ENCODE peak calls at places on chromosomes 4 and X, in six cellular contexts. D is fibroblast of the aortic adventitia, A is IMR-90, L is AG04449, X is mucosa of descending colon, Z is type B pancreatic cell. K is an unnamed sample.
A peak's percentile ranks its signal among the peaks of the same experiment; 100 is the strongest.

GRCh38 chr4:6772223-6772928 is 10.2 kb upstream of the KIAA0232 start:
- DNase-seq in D (no peak), A (no peak), L (no peak), X (peak; percentile 75), Z (no peak), K (no peak)

GRCh38 chrX:41144873-41145272 is 59.6 kb downstream of the USP9X start:
- DNase-seq in D (peak; percentile 6), A (no peak), L (no peak), X (no peak), Z (no peak), K (no peak)

GRCh38 chrX:138026211-138026610 is 460.3 kb downstream of the ZIC3 start:
- DNase-seq in D (peak; percentile 0), A (no peak), L (no peak), X (no peak), Z (no peak), K (no peak)

GRCh38 chr4:117324851-117325491 is 239.6 kb upstream of the TRAM1L1 start:
- DNase-seq in D (peak; percentile 6), A (peak; percentile 96), L (peak; percentile 24), X (no peak), Z (no peak), K (no peak)

GRCh38 chr4:113445286-113445685 is 316.3 kb downstream of the CAMK2D start:
- DNase-seq in D (peak; percentile 100), A (peak; percentile 94), L (peak; percentile 82), X (peak; percentile 12), Z (no peak), K (no peak)

GRCh38 chr4:101009471-101009870 is 337.9 kb downstream of the PPP3CA start:
- DNase-seq in D (no peak), A (no peak), L (no peak), X (no peak), Z (no peak), K (no peak)

GRCh38 chrX:38247051-38247450 is 26.4 kb upstream of the SRPX start:
- DNase-seq in D (no peak), A (no peak), L (no peak), X (no peak), Z (no peak), K (no peak)

GRCh38 chr4:82561745-82562552 is at the start of gene TMEM150C:
- DNase-seq in D (peak; percentile 11), A (no peak), L (no peak), X (peak; percentile 24), Z (no peak), K (peak; percentile 49)

GRCh38 chrX:118723376-118723775 is 4.0 kb upstream of the IL13RA1 start:
- DNase-seq in D (no peak), A (no peak), L (no peak), X (no peak), Z (no peak), K (no peak)

GRCh38 chrX:46713672-46714487 is 45.0 kb downstream of the SLC9A7 start:
- DNase-seq in D (peak; percentile 54), A (peak; percentile 22), L (no peak), X (no peak), Z (no peak), K (no peak)

GRCh38 chrX:132837126-132837525 is 121.3 kb downstream of the HS6ST2 start:
- DNase-seq in D (peak; percentile 1), A (no peak), L (no peak), X (no peak), Z (no peak), K (no peak)

GRCh38 chrX:153299855-153300254 is 21.7 kb downstream of the PNMA6F start:
- DNase-seq in D (no peak), A (no peak), L (no peak), X (no peak), Z (no peak), K (no peak)

GRCh38 chrX:132883358-132883908 is 75.0 kb downstream of the HS6ST2 start:
- DNase-seq in D (no peak), A (no peak), L (no peak), X (no peak), Z (no peak), K (no peak)

GRCh38 chr4:2076908-2077534 is 17.9 kb downstream of the NAT8L start:
- DNase-seq in D (no peak), A (no peak), L (no peak), X (no peak), Z (no peak), K (no peak)

GRCh38 chrX:69615779-69616519 is at the start of gene EDA:
- DNase-seq in D (peak; percentile 28), A (peak; percentile 34), L (no peak), X (peak; percentile 83), Z (peak; percentile 89), K (peak; percentile 33)

GRCh38 chr4:127709456-127709855 is 20.7 kb upstream of the SLC25A31 start:
- DNase-seq in D (peak; percentile 12), A (no peak), L (no peak), X (no peak), Z (no peak), K (no peak)

GRCh38 chrX:68498044-68498507 is 775 bp upstream of the YIPF6 start:
- DNase-seq in D (no peak), A (no peak), L (no peak), X (no peak), Z (no peak), K (no peak)

GRCh38 chr4:3044812-3045499 is 29.4 kb downstream of the HTT-AS start:
- DNase-seq in D (no peak), A (no peak), L (no peak), X (peak; percentile 25), Z (no peak), K (no peak)

GRCh38 chr4:166165829-166166420 is 292.9 kb downstream of the TLL1 start:
- DNase-seq in D (peak; percentile 90), A (peak; percentile 68), L (no peak), X (peak; percentile 27), Z (no peak), K (peak; percentile 15)

GRCh38 chr4:101019941-101020401 is 327.4 kb downstream of the PPP3CA start:
- DNase-seq in D (no peak), A (peak; percentile 14), L (no peak), X (peak; percentile 42), Z (no peak), K (no peak)

GRCh38 chr4:85825937-85826678 is 351.2 kb downstream of the ARHGAP24 start:
- DNase-seq in D (peak; percentile 59), A (peak; percentile 58), L (no peak), X (peak; percentile 41), Z (no peak), K (no peak)

GRCh38 chrX:150766351-150767044 is 73.3 kb downstream of the MTMR1 start:
- DNase-seq in D (no peak), A (no peak), L (no peak), X (no peak), Z (no peak), K (no peak)

GRCh38 chr4:182093947-182094346 is 149.3 kb upstream of the TENM3 start:
- DNase-seq in D (no peak), A (no peak), L (no peak), X (no peak), Z (no peak), K (no peak)

GRCh38 chrX:119755981-119756533 is 2.3 kb upstream of the SOWAHD start:
- DNase-seq in D (no peak), A (peak; percentile 73), L (no peak), X (peak; percentile 38), Z (no peak), K (no peak)

GRCh38 chr4:148999924-149000323 is 557.7 kb upstream of the NR3C2 start:
- DNase-seq in D (no peak), A (no peak), L (no peak), X (no peak), Z (no peak), K (no peak)

GRCh38 chr4:148998719-148999118 is 556.5 kb upstream of the NR3C2 start:
- DNase-seq in D (peak; percentile 0), A (peak; percentile 17), L (no peak), X (no peak), Z (no peak), K (no peak)
- TF ChIP-seq CTCF in D (no peak), A (peak; percentile 54), L (peak; percentile 16), X (no peak), Z (peak; percentile 61), K (peak; percentile 10)

GRCh38 chrX:84182521-84182920 is 5.5 kb downstream of the RPS6KA6 start:
- DNase-seq in D (no peak), A (no peak), L (no peak), X (peak; percentile 32), Z (no peak), K (no peak)

GRCh38 chrX:84187501-84188319 is at the start of gene RPS6KA6:
- DNase-seq in D (peak; percentile 3), A (peak; percentile 22), L (no peak), X (peak; percentile 25), Z (peak; percentile 70), K (no peak)

GRCh38 chrX:84188320-84188834 is 378 bp upstream of the RPS6KA6 start:
- DNase-seq in D (peak; percentile 40), A (peak; percentile 64), L (no peak), X (peak; percentile 63), Z (peak; percentile 66), K (peak; percentile 19)

GRCh38 chrX:84189125-84189524 is 1.1 kb upstream of the RPS6KA6 start:
- DNase-seq in D (no peak), A (no peak), L (no peak), X (no peak), Z (no peak), K (no peak)

DNA sequence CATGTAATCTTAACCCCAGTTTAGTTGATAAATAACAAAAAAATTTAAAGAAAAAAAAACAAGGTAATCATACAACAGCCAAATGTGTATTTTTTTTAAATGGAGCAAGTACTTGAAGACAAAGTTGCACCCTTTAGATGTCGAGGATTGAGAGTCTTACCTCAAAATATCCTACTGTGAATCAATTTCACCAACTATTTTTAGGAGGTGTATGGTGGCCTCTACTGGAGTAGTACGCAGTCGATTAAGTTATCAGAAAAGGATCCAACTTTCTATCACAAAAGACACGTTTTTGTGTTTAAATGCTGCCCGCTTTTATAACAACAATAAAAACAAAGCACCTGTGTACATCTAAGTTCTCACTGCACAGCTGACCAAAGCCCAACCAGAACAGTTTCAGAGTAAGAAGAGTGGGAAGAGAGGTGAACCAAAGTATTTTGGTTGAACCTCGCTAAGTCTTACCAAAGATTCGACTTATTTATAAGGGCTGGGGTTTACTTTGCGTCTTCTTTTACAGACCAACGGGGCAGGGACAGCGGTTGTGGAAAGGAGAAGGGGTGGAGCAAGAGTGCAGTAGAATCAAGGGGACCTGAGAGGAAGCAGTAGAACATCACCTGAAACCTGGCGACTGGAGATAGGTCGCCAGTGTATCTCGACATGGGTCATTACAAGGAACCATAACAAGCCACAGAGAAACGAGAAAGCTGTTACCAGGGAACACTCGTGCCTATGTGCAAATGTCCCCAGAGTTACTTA is 1.2 kb downstream of the RPS6KA6 start:
- DNase-seq in D (no peak), A (peak; percentile 5), L (no peak), X (peak; percentile 24), Z (no peak), K (no peak)
- TF ChIP-seq CTCF in D (no peak), A (peak; percentile 17), L (no peak), X (no peak), Z (no peak), K (no peak)

GRCh38 chr4:8585186-8585585 is 5.0 kb downstream of the GPR78 start:
- DNase-seq in D (no peak), A (no peak), L (no peak), X (no peak), Z (no peak), K (no peak)
- TF ChIP-seq CTCF in D (no peak), A (no peak), L (no peak), X (no peak), Z (peak; percentile 52), K (no peak)

DNA sequence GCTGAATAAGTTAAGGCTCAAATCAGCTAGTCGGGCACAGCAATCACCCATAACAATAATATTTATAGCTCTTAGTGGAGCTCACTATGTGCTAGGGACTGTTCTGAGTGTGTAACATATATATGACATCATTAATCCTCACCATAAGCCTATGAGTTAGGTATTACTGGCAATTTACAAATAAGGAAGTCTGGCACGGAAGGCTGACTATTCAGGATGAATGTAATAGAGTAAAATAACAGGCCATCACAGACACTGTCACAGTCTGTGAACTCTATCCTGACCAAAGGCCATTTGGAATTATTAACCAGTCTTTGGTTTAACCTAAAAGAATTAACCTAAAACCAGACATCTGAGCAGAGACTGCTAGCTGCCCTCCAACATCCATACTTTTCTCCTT is 119.3 kb downstream of the C4orf51 start:
- DNase-seq in D (no peak), A (no peak), L (no peak), X (no peak), Z (no peak), K (no peak)
- TF ChIP-seq CTCF in D (no peak), A (no peak), L (no peak), X (no peak), Z (no peak), K (no peak)

K was measured in D721Med.